ENCODE peak calls at places on chromosomes 13 and 19, in seven cellular contexts. G is tibial artery, W is left lung, M is ovary, E is psoas muscle, L is RWPE1, B is PC-9. S is an unnamed sample.

GRCh38 chr13:76944457-76944856 is 3.9 kb upstream of the ACOD1 start:
- DNase-seq in E (no peak), B (no peak), L (peak; percentile 58), G (no peak), W (no peak), M (no peak), S (no peak)

GRCh38 chr19:28984315-28984714 is 228.6 kb downstream of the UQCRFS1 start:
- DNase-seq in L (no peak), M (no peak), B (no peak), E (no peak), G (no peak), W (no peak), S (no peak)

GRCh38 chr19:14835011-14835410 is at the start of the genes OR7A5 and OR7C1:
- DNase-seq in E (no peak), G (no peak), W (no peak), B (no peak), M (no peak), L (no peak), S (no peak)

GRCh38 chr19:37933965-37934364 is 27.0 kb downstream of the SIPA1L3 start:
- DNase-seq in E (peak; percentile 48), L (peak; percentile 67), G (no peak), B (no peak), M (no peak), W (no peak), S (no peak)

GRCh38 chr19:47107201-47107952 is 6.2 kb downstream of the ZC3H4 start:
- DNase-seq in E (no peak), G (no peak), W (no peak), B (peak; percentile 57), M (no peak), L (no peak), S (no peak)

GRCh38 chr19:12987781-12988180 is 7.5 kb upstream of the NFIX start:
- DNase-seq in L (no peak), M (no peak), E (no peak), B (no peak), G (no peak), W (no peak), S (no peak)

GRCh38 chr13:73934215-73934623 is 200.0 kb downstream of the KLF12 start:
- DNase-seq in B (no peak), E (no peak), M (no peak), L (peak; percentile 3), W (no peak), G (no peak), S (no peak)

GRCh38 chr19:15154002-15154612 is 46.7 kb downstream of the NOTCH3 start:
- DNase-seq in B (peak; percentile 64), L (peak; percentile 53), G (peak; percentile 53), M (no peak), W (no peak), E (no peak), S (no peak)

GRCh38 chr13:110634558-110634957 is 19.2 kb downstream of the NAXD start:
- DNase-seq in M (no peak), G (no peak), W (peak; percentile 61), B (no peak), E (no peak), L (no peak), S (no peak)

GRCh38 chr19:46624958-46625661 is at the start of gene PTGIR:
- DNase-seq in W (no peak), E (peak; percentile 86), B (no peak), L (no peak), G (peak; percentile 96), M (no peak), S (no peak)

GRCh38 chr13:32955881-32956594 is 60.2 kb upstream of the KL start:
- DNase-seq in L (no peak), E (no peak), B (no peak), G (no peak), W (no peak), M (no peak), S (peak; percentile 4)

GRCh38 chr19:5804516-5805464 is at the start of gene NRTN:
- DNase-seq in G (no peak), M (peak; percentile 34), L (peak; percentile 65), W (peak; percentile 78), B (peak; percentile 33), E (no peak), S (no peak)

GRCh38 chr13:63190742-63191141 is 1775.1 kb upstream of the PCDH20 start:
- DNase-seq in M (no peak), B (peak; percentile 36), L (peak; percentile 9), G (no peak), W (no peak), E (no peak), S (no peak)

GRCh38 chr19:19514215-19514633 is 1.1 kb downstream of the TSSK6 start:
- DNase-seq in W (peak; percentile 84), M (peak; percentile 80), G (peak; percentile 83), L (no peak), E (peak; percentile 74), B (no peak), S (no peak)

GRCh38 chr13:114130708-114131580 is 1.5 kb downstream of the RASA3 start:
- DNase-seq in W (peak; percentile 86), M (no peak), G (peak; percentile 83), B (peak; percentile 43), L (peak; percentile 71), E (peak; percentile 76), S (no peak)

GRCh38 chr19:18479964-18480723 is 41.7 kb downstream of the ELL start:
- DNase-seq in L (no peak), W (peak; percentile 89), E (peak; percentile 90), B (no peak), G (peak; percentile 90), M (peak; percentile 67), S (no peak)

GRCh38 chr13:36518707-36519106 is 86.4 kb downstream of the CCNA1 start:
- DNase-seq in M (no peak), B (no peak), W (no peak), G (no peak), L (no peak), E (no peak), S (no peak)

GRCh38 chr19:15453091-15453498 is 3.3 kb upstream of the WIZ start:
- DNase-seq in B (no peak), M (peak; percentile 67), G (no peak), E (no peak), W (peak; percentile 80), L (no peak), S (no peak)

GRCh38 chr19:53909471-53910169 is 542 bp downstream of the CACNG7 start:
- DNase-seq in W (no peak), L (no peak), E (no peak), G (no peak), B (no peak), M (no peak), S (no peak)

GRCh38 chr13:42395066-42395821 is 123.3 kb downstream of the AKAP11 start:
- DNase-seq in B (no peak), L (no peak), E (no peak), G (no peak), M (no peak), W (no peak), S (no peak)

GRCh38 chr19:15452111-15453047 is 2.6 kb upstream of the WIZ start:
- DNase-seq in E (peak; percentile 93), W (peak; percentile 86), M (peak; percentile 94), G (peak; percentile 95), B (peak; percentile 87), L (peak; percentile 96), S (peak; percentile 90)

GRCh38 chr19:5192568-5192967 is 148.0 kb downstream of the PTPRS start:
- DNase-seq in B (no peak), W (no peak), G (no peak), E (no peak), M (no peak), L (no peak), S (no peak)

GRCh38 chr13:20412761-20413355 is 112.8 kb downstream of the CRYL1 start:
- DNase-seq in L (no peak), G (no peak), E (no peak), W (no peak), M (no peak), B (no peak), S (no peak)

GRCh38 chr19:18831524-18832330 is at the start of gene UPF1:
- DNase-seq in G (peak; percentile 95), W (peak; percentile 100), E (peak; percentile 95), M (peak; percentile 96), L (peak; percentile 91), B (peak; percentile 91), S (peak; percentile 98)

GRCh38 chr13:85099245-85099644 is 700.0 kb downstream of the SLITRK6 start:
- DNase-seq in G (no peak), M (no peak), E (no peak), L (no peak), B (no peak), W (no peak), S (no peak)
- TF ChIP-seq CTCF in G (no peak), M (no peak), E (no peak), L (no peak), B (no peak), W (no peak), S (no peak)

DNA sequence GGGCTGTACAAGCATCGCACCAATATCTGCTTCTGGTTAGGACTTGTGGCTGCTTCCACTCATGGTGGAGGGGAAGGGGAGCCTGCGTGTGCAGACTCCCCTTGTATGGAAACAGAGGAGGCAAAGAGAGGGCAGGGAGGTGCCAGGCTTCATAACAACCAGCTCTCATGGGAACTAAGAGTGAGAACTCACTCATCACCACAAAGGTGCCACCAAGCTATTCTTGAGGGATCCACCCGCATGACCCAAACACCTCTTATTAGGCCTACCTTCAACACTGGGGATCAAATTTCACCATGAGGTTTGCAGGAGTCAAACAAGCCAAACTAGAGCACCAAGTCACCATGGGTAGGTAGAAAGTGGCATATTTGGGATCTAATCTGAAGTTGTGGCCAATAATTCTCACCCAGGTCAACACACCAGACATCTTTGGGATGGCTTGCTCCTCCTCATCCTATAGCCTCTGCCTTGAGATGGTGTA is 46.4 kb downstream of the RUBCNL start:
- DNase-seq in E (no peak), M (no peak), B (no peak), W (no peak), G (no peak), L (no peak), S (peak; percentile 7)
- TF ChIP-seq CTCF in E (no peak), M (no peak), B (no peak), W (no peak), G (no peak), L (no peak), S (no peak)

DNA sequence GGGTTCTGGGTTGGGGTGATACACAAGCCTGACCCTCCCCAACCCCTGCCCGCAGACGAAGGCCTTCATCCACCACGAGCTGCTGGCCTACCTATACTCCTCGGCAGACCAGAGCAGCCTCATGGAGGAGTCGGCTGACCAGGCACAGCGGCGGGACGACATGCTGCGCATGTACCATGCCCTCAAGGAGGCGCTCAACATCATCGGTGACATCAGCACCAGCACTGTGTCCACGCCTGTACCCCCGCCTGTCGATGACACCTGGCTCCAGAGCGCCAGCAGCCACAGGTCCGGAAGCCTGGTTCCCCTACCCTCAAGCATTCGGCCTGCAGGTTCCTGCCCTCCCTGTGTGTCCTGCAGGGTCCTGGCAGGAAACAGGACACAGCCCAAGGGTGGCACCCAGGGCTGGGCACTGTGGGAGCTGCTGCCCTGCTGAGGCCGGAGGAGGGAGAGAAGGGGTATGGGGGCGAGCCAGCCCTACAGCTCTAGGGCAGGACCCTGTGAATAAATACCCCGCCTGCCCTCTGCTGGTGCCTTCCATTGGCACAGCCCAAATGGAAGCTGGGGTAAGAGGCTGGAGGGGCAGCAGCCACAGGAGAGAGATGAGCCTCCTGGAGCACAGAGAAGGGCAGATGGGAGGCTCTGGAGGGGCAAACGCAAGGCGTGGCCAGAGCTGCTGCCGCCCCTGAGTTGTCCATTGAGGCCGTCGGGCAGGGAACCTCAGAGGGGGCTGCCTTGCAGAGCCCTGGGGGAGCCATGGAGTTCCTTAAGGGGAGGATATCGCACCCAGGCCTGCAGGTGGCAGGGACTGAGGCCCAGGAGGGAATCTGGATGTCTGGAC is 6.8 kb downstream of the TMED1 start:
- DNase-seq in M (no peak), W (peak; percentile 72), G (no peak), B (no peak), E (no peak), L (no peak), S (no peak)
- TF ChIP-seq CTCF in M (no peak), W (no peak), G (no peak), B (peak; percentile 40), E (no peak), L (no peak), S (peak; percentile 19)

GRCh38 chr19:861756-862528 is 2.5 kb downstream of the CFD start:
- DNase-seq in M (peak; percentile 70), G (no peak), B (no peak), W (peak; percentile 88), L (peak; percentile 75), E (no peak), S (peak; percentile 84)
- TF ChIP-seq CTCF in M (no peak), G (no peak), B (no peak), W (no peak), L (peak; percentile 41), E (no peak), S (peak; percentile 13)